ENCODE peak calls at places on chromosomes 4 and X, in nine cellular contexts. Y is pancreas; Z is PC-9; B is right lobe of liver; M is Caco-2; P is right atrium auricular region; J is ovary; K is CD4-positive, CD25-positive, alpha-beta regulatory T cell; Q is BE2C. T is an unnamed sample. For H3K36me3 and H3K4me1, the result is how much of the 10 kb centered on the place peaks cover.

GRCh38 chr4:99722006-99722405 is 64.4 kb upstream of the C4orf54 start:
- DNase-seq in Y (no peak), Z (peak), B (no peak), M (no peak), P (no peak), J (no peak), K (no peak), Q (no peak), T (no peak)

GRCh38 chrX:2228466-2228865 is 272.3 kb downstream of the DHRSX start:
- DNase-seq in Y (no peak), Z (no peak), B (no peak), M (no peak), P (no peak), J (no peak), K (no peak), Q (no peak), T (no peak)

GRCh38 chr4:145720656-145721055 is 40.7 kb downstream of the C4orf51 start:
- DNase-seq in Y (no peak), Z (no peak), B (no peak), M (no peak), P (no peak), J (no peak), K (no peak), Q (no peak), T (no peak)

GRCh38 chr4:91795947-91796346 is 507.8 kb upstream of the GRID2 start:
- DNase-seq in Y (no peak), Z (no peak), B (no peak), M (no peak), P (no peak), J (no peak), K (no peak), Q (no peak), T (no peak)

GRCh38 chr4:833156-833555 is 7.2 kb upstream of the CPLX1 start:
- DNase-seq in Y (no peak), Z (no peak), B (no peak), M (no peak), P (no peak), J (no peak), K (no peak), Q (no peak), T (peak)

GRCh38 chrX:150683536-150684146 is 9.6 kb upstream of the MTMR1 start:
- DNase-seq in Y (no peak), Z (peak), B (no peak), M (no peak), P (no peak), J (no peak), K (no peak), Q (no peak), T (no peak)

GRCh38 chr4:26218677-26219181 is 102.1 kb upstream of the RBPJ start:
- DNase-seq in Y (no peak), Z (no peak), B (no peak), M (no peak), P (no peak), J (no peak), K (no peak), Q (peak), T (no peak)

GRCh38 chrX:39736219-39737211 is 361.2 kb downstream of the BCOR start:
- DNase-seq in Y (peak), Z (no peak), B (peak), M (no peak), P (peak), J (peak), K (no peak), Q (peak), T (no peak)

GRCh38 chrX:30643313-30643821 is 9.9 kb upstream of the GK start:
- DNase-seq in Y (no peak), Z (no peak), B (no peak), M (no peak), P (no peak), J (no peak), K (no peak), Q (no peak), T (no peak)

GRCh38 chr4:64564126-64564525 is 154.9 kb upstream of the TECRL start:
- DNase-seq in Y (no peak), Z (no peak), B (no peak), M (no peak), P (no peak), J (no peak), K (no peak), Q (no peak), T (no peak)

GRCh38 chrX:85244411-85245210 is 820 bp downstream of the ZNF711 start:
- DNase-seq in Y (peak), Z (no peak), B (peak), M (no peak), P (no peak), J (peak), K (no peak), Q (peak), T (no peak)

GRCh38 chr4:118920247-118920646 is 31.6 kb downstream of the SYNPO2 start:
- DNase-seq in Y (no peak), Z (no peak), B (no peak), M (no peak), P (no peak), J (no peak), K (no peak), Q (no peak), T (no peak)

GRCh38 chr4:40228497-40229365 is 31.9 kb downstream of the RHOH start:
- DNase-seq in Y (no peak), Z (no peak), B (no peak), M (no peak), P (no peak), J (no peak), K (no peak), Q (no peak), T (peak)

GRCh38 chr4:40231464-40231863 is 34.6 kb downstream of the RHOH start:
- DNase-seq in Y (no peak), Z (no peak), B (no peak), M (no peak), P (no peak), J (no peak), K (no peak), Q (no peak), T (no peak)

GRCh38 chr4:40232610-40233009 is 35.8 kb downstream of the RHOH start:
- DNase-seq in Y (no peak), Z (no peak), B (no peak), M (no peak), P (no peak), J (no peak), K (no peak), Q (no peak), T (peak)

GRCh38 chr4:40234519-40235039 is 37.7 kb downstream of the RHOH start:
- DNase-seq in Y (no peak), Z (no peak), B (no peak), M (no peak), P (no peak), J (no peak), K (no peak), Q (no peak), T (peak)

GRCh38 chr4:40233227-40233626 is 36.4 kb downstream of the RHOH start:
- DNase-seq in Y (no peak), Z (no peak), B (no peak), M (no peak), P (no peak), J (no peak), K (no peak), Q (no peak), T (peak)
- H3K36me3 ChIP-seq in Y (under half), Z (under half), B (under half), M (under half), P (under half), J (under half), K (under half), Q (under half), T (under half)

GRCh38 chr4:83546796-83547195 is 10.9 kb downstream of the GPAT3 start:
- DNase-seq in Y (no peak), Z (no peak), B (no peak), M (no peak), P (no peak), J (no peak), K (no peak), Q (no peak), T (no peak)
- H3K4me1 ChIP-seq in Y (under half), Z (under half), B (under half), M (under half), P (under half), J (under half), K (under half), Q (under half), T (under half)

GRCh38 chr4:184389978-184390518 is 84.3 kb downstream of the IRF2 start:
- DNase-seq in Y (no peak), Z (no peak), B (no peak), M (no peak), P (no peak), J (no peak), K (no peak), Q (no peak), T (no peak)
- H3K36me3 ChIP-seq in Y (under half), Z (under half), B (under half), M (under half), P (under half), J (under half), K (half or more), Q (under half), T (under half)

GRCh38 chr4:173213296-173213695 is 44.7 kb downstream of the GALNT7 start:
- DNase-seq in Y (no peak), Z (no peak), B (no peak), M (no peak), P (no peak), J (no peak), K (no peak), Q (no peak), T (no peak)

GRCh38 chr4:173214231-173214630 is 45.6 kb downstream of the GALNT7 start:
- DNase-seq in Y (no peak), Z (no peak), B (no peak), M (no peak), P (no peak), J (no peak), K (no peak), Q (no peak), T (no peak)

GRCh38 chr4:173217075-173217474 is 48.5 kb downstream of the GALNT7 start:
- DNase-seq in Y (no peak), Z (no peak), B (no peak), M (no peak), P (no peak), J (no peak), K (no peak), Q (no peak), T (no peak)

GRCh38 chr4:173212379-173212778 is 43.8 kb downstream of the GALNT7 start:
- DNase-seq in Y (no peak), Z (no peak), B (no peak), M (no peak), P (no peak), J (no peak), K (no peak), Q (no peak), T (no peak)

DNA sequence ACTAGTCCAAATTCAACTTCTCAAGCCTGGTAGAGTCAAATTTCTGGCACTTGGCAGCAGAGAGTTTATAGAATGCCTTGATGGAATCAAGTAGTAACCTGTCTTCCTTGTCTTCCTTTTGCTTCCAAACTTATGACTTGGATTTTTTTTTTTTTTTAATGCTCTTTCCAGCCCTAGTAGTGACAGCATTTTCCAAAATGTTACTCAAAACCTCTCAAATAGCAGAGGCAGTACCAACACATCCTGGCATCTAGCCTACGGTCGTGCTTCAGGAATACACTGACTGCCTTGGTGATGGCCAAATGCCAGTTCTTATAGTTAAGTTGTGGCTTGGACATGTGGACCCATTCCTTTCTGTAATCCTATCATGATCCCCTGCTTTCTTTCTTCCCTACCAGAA is 46.0 kb downstream of the GALNT7 start:
- DNase-seq in Y (no peak), Z (no peak), B (no peak), M (no peak), P (no peak), J (no peak), K (no peak), Q (no peak), T (no peak)
- H3K4me1 ChIP-seq in Y (under half), Z (half or more), B (under half), M (under half), P (under half), J (under half), K (under half), Q (under half), T (under half)

DNA sequence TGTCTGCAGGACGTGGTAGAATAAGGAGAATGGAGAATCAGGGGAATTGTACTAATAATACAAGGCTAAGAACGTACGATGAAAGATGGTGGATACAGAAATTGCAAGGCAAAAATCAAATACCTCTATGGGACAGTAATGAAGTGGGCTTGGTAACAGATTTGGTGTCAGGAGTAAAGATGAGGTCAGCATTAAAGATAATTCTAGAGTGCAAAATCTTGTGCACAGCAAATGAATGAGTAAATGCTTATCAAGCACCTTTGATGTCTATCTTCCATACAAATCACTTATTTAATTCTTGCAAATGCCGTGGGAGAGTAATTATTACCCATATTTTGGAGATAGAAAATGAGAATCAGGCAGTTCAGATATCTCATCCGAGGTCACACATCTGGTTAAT is 70.9 kb downstream of the DDX60 start:
- DNase-seq in Y (no peak), Z (no peak), B (no peak), M (no peak), P (no peak), J (no peak), K (no peak), Q (no peak), T (no peak)
- H3K36me3 ChIP-seq in Y (under half), Z (under half), B (under half), M (under half), P (under half), J (under half), K (half or more), Q (under half), T (half or more)

GRCh38 chr4:54676062-54676461 is 18.3 kb downstream of the KIT start:
- DNase-seq in Y (no peak), Z (no peak), B (no peak), M (no peak), P (no peak), J (no peak), K (no peak), Q (no peak), T (no peak)
- H3K4me1 ChIP-seq in Y (under half), Z (under half), B (under half), M (under half), P (under half), J (under half), K (under half), Q (under half), T (under half)

GRCh38 chr4:10086506-10087120 is 30.0 kb downstream of the WDR1 start:
- DNase-seq in Y (no peak), Z (no peak), B (peak), M (no peak), P (no peak), J (peak), K (no peak), Q (peak), T (no peak)

GRCh38 chr4:10084651-10085320 is 31.8 kb downstream of the WDR1 start:
- DNase-seq in Y (no peak), Z (no peak), B (peak), M (no peak), P (no peak), J (peak), K (no peak), Q (no peak), T (peak)

GRCh38 chr4:10085828-10086505 is 30.6 kb downstream of the WDR1 start:
- DNase-seq in Y (no peak), Z (no peak), B (peak), M (no peak), P (no peak), J (peak), K (no peak), Q (peak), T (peak)

GRCh38 chr4:10083861-10084641 is 32.5 kb downstream of the WDR1 start:
- DNase-seq in Y (no peak), Z (no peak), B (peak), M (peak), P (no peak), J (peak), K (no peak), Q (no peak), T (no peak)

DNA sequence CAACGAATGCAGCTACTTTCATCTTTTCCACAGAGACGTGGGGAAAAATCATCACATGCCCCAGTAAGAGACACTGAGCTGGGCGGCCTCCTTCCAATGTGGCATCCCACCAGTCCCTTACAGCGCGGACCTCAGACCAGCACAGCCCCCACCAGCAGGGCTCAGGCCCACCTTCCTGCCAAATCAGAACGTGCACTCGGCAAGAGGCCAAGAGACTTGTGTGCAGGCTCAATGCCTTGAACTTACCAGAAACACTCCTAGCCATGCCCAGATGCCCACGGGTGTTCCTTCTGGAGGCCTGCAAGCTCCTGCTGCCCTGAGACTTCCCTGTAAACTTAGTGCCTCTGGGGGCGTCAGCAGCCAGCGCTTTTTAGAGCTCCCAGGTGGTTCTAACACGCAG is 31.2 kb downstream of the WDR1 start:
- DNase-seq in Y (no peak), Z (no peak), B (peak), M (no peak), P (no peak), J (peak), K (no peak), Q (no peak), T (no peak)
- H3K36me3 ChIP-seq in Y (under half), Z (under half), B (under half), M (under half), P (half or more), J (under half), K (half or more), Q (half or more), T (under half)

DNA sequence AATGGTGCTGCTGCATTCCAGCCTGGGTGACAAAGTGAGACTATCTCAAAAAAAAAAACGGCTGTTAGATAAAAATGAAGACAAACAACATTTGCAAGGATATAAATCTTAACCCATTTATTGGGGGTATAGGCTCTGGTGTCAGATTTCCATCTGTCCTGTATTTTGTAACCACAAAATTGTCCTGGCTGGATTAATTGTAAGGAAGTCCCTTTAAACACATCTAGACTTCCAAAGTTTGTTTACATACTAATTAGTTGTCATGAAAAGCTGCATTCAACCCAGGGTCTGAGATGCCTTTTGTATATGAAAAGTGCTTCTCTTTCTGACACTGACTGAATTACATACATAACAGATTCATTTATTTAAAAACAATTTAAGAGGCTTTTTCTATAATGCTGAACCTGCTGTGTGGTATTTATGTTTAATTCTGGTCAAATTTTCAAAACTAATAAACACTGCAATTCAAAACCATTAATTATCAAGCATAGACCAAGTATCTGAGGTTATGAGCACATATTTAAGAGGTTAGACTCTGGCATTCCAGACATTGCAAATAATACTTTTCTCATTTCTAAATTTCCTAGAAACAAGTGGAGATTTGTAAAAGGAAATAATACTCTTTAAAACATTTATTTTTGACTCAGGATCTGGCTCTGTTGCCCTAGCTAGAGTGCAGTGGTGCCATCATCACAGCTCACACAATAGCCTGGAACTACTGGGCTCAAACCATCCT is 17.5 kb upstream of the UGDH start:
- DNase-seq in Y (no peak), Z (no peak), B (no peak), M (no peak), P (no peak), J (no peak), K (no peak), Q (no peak), T (no peak)
- H3K4me1 ChIP-seq in Y (under half), Z (half or more), B (under half), M (under half), P (under half), J (under half), K (under half), Q (under half), T (under half)

DNA sequence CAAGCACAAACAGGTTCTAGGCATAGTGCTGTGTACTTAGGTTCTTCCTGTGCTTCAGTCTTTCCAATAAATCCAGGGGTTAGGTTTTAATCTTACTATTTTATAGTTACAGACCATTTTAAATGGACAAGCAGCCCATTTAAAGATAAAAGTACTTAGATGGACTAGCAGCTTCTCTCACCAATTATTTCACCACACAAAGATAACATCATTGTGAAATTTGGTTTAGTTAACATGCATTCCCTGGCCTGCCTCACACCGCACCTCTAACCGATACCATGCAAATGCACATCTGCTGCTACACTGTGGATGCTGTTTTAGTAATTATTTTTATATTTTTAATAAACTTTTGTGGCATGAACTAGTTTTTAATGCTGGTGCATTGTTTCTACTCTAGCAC is 252.6 kb downstream of the RAPGEF2 start:
- DNase-seq in Y (no peak), Z (no peak), B (no peak), M (no peak), P (no peak), J (no peak), K (no peak), Q (no peak), T (no peak)
- H3K36me3 ChIP-seq in Y (under half), Z (under half), B (under half), M (under half), P (half or more), J (under half), K (under half), Q (half or more), T (under half)